ENCODE peak calls at places on chromosomes 5 and 9, in nine cellular contexts. One of them, this sample, is unnamed.

GRCh38 chr9:107749787-107750444 is 260.3 kb upstream of the KLF4 start:
- DNase-seq in activated T-cell treated with anti-CD3 and anti-CD28 coated beads, Interleukin-2, amount 50 U/mL, for 24 hours: no peak
- DNase-seq in T-cell: no peak
- DNase-seq in PC-9: peak
- DNase-seq in tibial artery: peak
- DNase-seq in activated CD4-positive, alpha-beta T cell treated with anti-CD3 and anti-CD28 coated beads, Interleukin-2, amount 50 U/mL, for 48 hours: no peak
- DNase-seq in NCI-H1092: peak
- DNase-seq in uterus: peak
- DNase-seq in activated CD4-positive, CD25-positive, alpha-beta regulatory T cell treated with anti-CD3 and anti-CD28 coated beads, Interleukin-2, amount 50 U/mL, for 16 hours: no peak
- DNase-seq in this sample: peak

GRCh38 chr9:1535051-1535450 is 480.1 kb upstream of the SMARCA2 start:
- DNase-seq in activated T-cell treated with anti-CD3 and anti-CD28 coated beads, Interleukin-2, amount 50 U/mL, for 24 hours: no peak
- DNase-seq in T-cell: no peak
- DNase-seq in PC-9: no peak
- DNase-seq in tibial artery: no peak
- DNase-seq in activated CD4-positive, alpha-beta T cell treated with anti-CD3 and anti-CD28 coated beads, Interleukin-2, amount 50 U/mL, for 48 hours: no peak
- DNase-seq in NCI-H1092: no peak
- DNase-seq in uterus: no peak
- DNase-seq in activated CD4-positive, CD25-positive, alpha-beta regulatory T cell treated with anti-CD3 and anti-CD28 coated beads, Interleukin-2, amount 50 U/mL, for 16 hours: no peak
- DNase-seq in this sample: no peak

GRCh38 chr5:157442989-157443619 is 16.9 kb upstream of the NIPAL4 start:
- DNase-seq in activated T-cell treated with anti-CD3 and anti-CD28 coated beads, Interleukin-2, amount 50 U/mL, for 24 hours: no peak
- DNase-seq in T-cell: no peak
- DNase-seq in PC-9: no peak
- DNase-seq in tibial artery: no peak
- DNase-seq in activated CD4-positive, alpha-beta T cell treated with anti-CD3 and anti-CD28 coated beads, Interleukin-2, amount 50 U/mL, for 48 hours: no peak
- DNase-seq in NCI-H1092: no peak
- DNase-seq in uterus: no peak
- DNase-seq in activated CD4-positive, CD25-positive, alpha-beta regulatory T cell treated with anti-CD3 and anti-CD28 coated beads, Interleukin-2, amount 50 U/mL, for 16 hours: no peak
- DNase-seq in this sample: no peak

GRCh38 chr9:136257381-136258298 is 12.0 kb upstream of the QSOX2 start:
- DNase-seq in activated T-cell treated with anti-CD3 and anti-CD28 coated beads, Interleukin-2, amount 50 U/mL, for 24 hours: no peak
- DNase-seq in T-cell: no peak
- DNase-seq in PC-9: no peak
- DNase-seq in tibial artery: no peak
- DNase-seq in activated CD4-positive, alpha-beta T cell treated with anti-CD3 and anti-CD28 coated beads, Interleukin-2, amount 50 U/mL, for 48 hours: no peak
- DNase-seq in NCI-H1092: no peak
- DNase-seq in uterus: no peak
- DNase-seq in activated CD4-positive, CD25-positive, alpha-beta regulatory T cell treated with anti-CD3 and anti-CD28 coated beads, Interleukin-2, amount 50 U/mL, for 16 hours: no peak
- DNase-seq in this sample: no peak

GRCh38 chr5:179191506-179192184 is 131.5 kb downstream of the ZNF354C start:
- DNase-seq in activated T-cell treated with anti-CD3 and anti-CD28 coated beads, Interleukin-2, amount 50 U/mL, for 24 hours: no peak
- DNase-seq in T-cell: no peak
- DNase-seq in PC-9: no peak
- DNase-seq in tibial artery: peak
- DNase-seq in activated CD4-positive, alpha-beta T cell treated with anti-CD3 and anti-CD28 coated beads, Interleukin-2, amount 50 U/mL, for 48 hours: no peak
- DNase-seq in NCI-H1092: no peak
- DNase-seq in uterus: no peak
- DNase-seq in activated CD4-positive, CD25-positive, alpha-beta regulatory T cell treated with anti-CD3 and anti-CD28 coated beads, Interleukin-2, amount 50 U/mL, for 16 hours: no peak
- DNase-seq in this sample: no peak

GRCh38 chr5:5293029-5293428 is 129.4 kb upstream of the ICE1 start:
- DNase-seq in activated T-cell treated with anti-CD3 and anti-CD28 coated beads, Interleukin-2, amount 50 U/mL, for 24 hours: no peak
- DNase-seq in T-cell: no peak
- DNase-seq in PC-9: no peak
- DNase-seq in tibial artery: no peak
- DNase-seq in activated CD4-positive, alpha-beta T cell treated with anti-CD3 and anti-CD28 coated beads, Interleukin-2, amount 50 U/mL, for 48 hours: no peak
- DNase-seq in NCI-H1092: no peak
- DNase-seq in uterus: no peak
- DNase-seq in activated CD4-positive, CD25-positive, alpha-beta regulatory T cell treated with anti-CD3 and anti-CD28 coated beads, Interleukin-2, amount 50 U/mL, for 16 hours: no peak
- DNase-seq in this sample: no peak

GRCh38 chr5:137217599-137218200 is 281.4 kb downstream of the SPOCK1 start:
- DNase-seq in activated T-cell treated with anti-CD3 and anti-CD28 coated beads, Interleukin-2, amount 50 U/mL, for 24 hours: no peak
- DNase-seq in T-cell: no peak
- DNase-seq in PC-9: peak
- DNase-seq in tibial artery: no peak
- DNase-seq in activated CD4-positive, alpha-beta T cell treated with anti-CD3 and anti-CD28 coated beads, Interleukin-2, amount 50 U/mL, for 48 hours: no peak
- DNase-seq in NCI-H1092: no peak
- DNase-seq in uterus: no peak
- DNase-seq in activated CD4-positive, CD25-positive, alpha-beta regulatory T cell treated with anti-CD3 and anti-CD28 coated beads, Interleukin-2, amount 50 U/mL, for 16 hours: no peak
- DNase-seq in this sample: peak

GRCh38 chr5:78908173-78908901 is 76.8 kb downstream of the ARSB start:
- DNase-seq in activated T-cell treated with anti-CD3 and anti-CD28 coated beads, Interleukin-2, amount 50 U/mL, for 24 hours: no peak
- DNase-seq in T-cell: no peak
- DNase-seq in PC-9: no peak
- DNase-seq in tibial artery: peak
- DNase-seq in activated CD4-positive, alpha-beta T cell treated with anti-CD3 and anti-CD28 coated beads, Interleukin-2, amount 50 U/mL, for 48 hours: no peak
- DNase-seq in NCI-H1092: peak
- DNase-seq in uterus: peak
- DNase-seq in activated CD4-positive, CD25-positive, alpha-beta regulatory T cell treated with anti-CD3 and anti-CD28 coated beads, Interleukin-2, amount 50 U/mL, for 16 hours: no peak
- DNase-seq in this sample: peak

GRCh38 chr9:25742241-25742640 is 64.0 kb upstream of the TUSC1 start:
- DNase-seq in activated T-cell treated with anti-CD3 and anti-CD28 coated beads, Interleukin-2, amount 50 U/mL, for 24 hours: no peak
- DNase-seq in T-cell: no peak
- DNase-seq in PC-9: no peak
- DNase-seq in tibial artery: no peak
- DNase-seq in activated CD4-positive, alpha-beta T cell treated with anti-CD3 and anti-CD28 coated beads, Interleukin-2, amount 50 U/mL, for 48 hours: no peak
- DNase-seq in NCI-H1092: no peak
- DNase-seq in uterus: no peak
- DNase-seq in activated CD4-positive, CD25-positive, alpha-beta regulatory T cell treated with anti-CD3 and anti-CD28 coated beads, Interleukin-2, amount 50 U/mL, for 16 hours: no peak
- DNase-seq in this sample: no peak

GRCh38 chr5:17860660-17861315 is 226.5 kb downstream of the TAF11L14 start:
- DNase-seq in activated T-cell treated with anti-CD3 and anti-CD28 coated beads, Interleukin-2, amount 50 U/mL, for 24 hours: no peak
- DNase-seq in T-cell: no peak
- DNase-seq in PC-9: no peak
- DNase-seq in tibial artery: no peak
- DNase-seq in activated CD4-positive, alpha-beta T cell treated with anti-CD3 and anti-CD28 coated beads, Interleukin-2, amount 50 U/mL, for 48 hours: no peak
- DNase-seq in NCI-H1092: no peak
- DNase-seq in uterus: no peak
- DNase-seq in activated CD4-positive, CD25-positive, alpha-beta regulatory T cell treated with anti-CD3 and anti-CD28 coated beads, Interleukin-2, amount 50 U/mL, for 16 hours: no peak
- DNase-seq in this sample: no peak